ENCODE peak calls at places on chromosomes 2 and 18, in nine cellular contexts. One of them, this sample, is unnamed. For H3K4me1 and H3K27me3, the result is how much of the 10 kb centered on the place peaks cover.

GRCh38 chr2:239315308-239315707 is 85.5 kb downstream of the HDAC4 start:
- DNase-seq in breast epithelium: peak
- DNase-seq in left lung: no peak
- DNase-seq in GM23338: no peak
- DNase-seq in Karpas-422: no peak
- DNase-seq in GM23248: no peak
- DNase-seq in stomach: peak
- DNase-seq in SJSA1: no peak
- DNase-seq in CD8-positive, alpha-beta memory T cell: peak
- DNase-seq in this sample: no peak

GRCh38 chr2:70132244-70133126 is 45.2 kb downstream of the PCBP1 start:
- DNase-seq in GM23338: no peak
- DNase-seq in left lung: no peak
- DNase-seq in GM23248: peak
- DNase-seq in breast epithelium: no peak
- DNase-seq in Karpas-422: peak
- DNase-seq in stomach: peak
- DNase-seq in CD8-positive, alpha-beta memory T cell: peak
- DNase-seq in SJSA1: peak
- DNase-seq in this sample: peak

GRCh38 chr2:45889053-45889452 is 237.6 kb downstream of the PRKCE start:
- DNase-seq in breast epithelium: no peak
- DNase-seq in stomach: no peak
- DNase-seq in CD8-positive, alpha-beta memory T cell: no peak
- DNase-seq in GM23338: peak
- DNase-seq in left lung: no peak
- DNase-seq in SJSA1: no peak
- DNase-seq in Karpas-422: peak
- DNase-seq in GM23248: no peak
- DNase-seq in this sample: no peak

GRCh38 chr2:207465894-207466293 is 63.9 kb upstream of the CREB1 start:
- DNase-seq in left lung: no peak
- DNase-seq in CD8-positive, alpha-beta memory T cell: no peak
- DNase-seq in GM23338: no peak
- DNase-seq in SJSA1: no peak
- DNase-seq in stomach: no peak
- DNase-seq in Karpas-422: no peak
- DNase-seq in GM23248: peak
- DNase-seq in breast epithelium: no peak
- DNase-seq in this sample: no peak

GRCh38 chr2:13193900-13194299 is 477.2 kb downstream of the TRIB2 start:
- DNase-seq in left lung: no peak
- DNase-seq in breast epithelium: no peak
- DNase-seq in GM23248: peak
- DNase-seq in SJSA1: no peak
- DNase-seq in stomach: no peak
- DNase-seq in CD8-positive, alpha-beta memory T cell: no peak
- DNase-seq in GM23338: peak
- DNase-seq in Karpas-422: peak
- DNase-seq in this sample: no peak

GRCh38 chr18:13136056-13136688 is 82.4 kb upstream of the LDLRAD4 start:
- DNase-seq in left lung: peak
- DNase-seq in breast epithelium: no peak
- DNase-seq in GM23338: no peak
- DNase-seq in GM23248: no peak
- DNase-seq in CD8-positive, alpha-beta memory T cell: peak
- DNase-seq in Karpas-422: peak
- DNase-seq in stomach: no peak
- DNase-seq in SJSA1: no peak
- DNase-seq in this sample: peak

GRCh38 chr2:70767699-70768584 is at the start of gene ADD2:
- DNase-seq in GM23338: peak
- DNase-seq in breast epithelium: no peak
- DNase-seq in CD8-positive, alpha-beta memory T cell: no peak
- DNase-seq in GM23248: peak
- DNase-seq in Karpas-422: no peak
- DNase-seq in SJSA1: no peak
- DNase-seq in left lung: peak
- DNase-seq in stomach: no peak
- DNase-seq in this sample: peak

GRCh38 chr18:76476665-76477561 is 18.1 kb downstream of the ZNF516 start:
- DNase-seq in GM23338: no peak
- DNase-seq in CD8-positive, alpha-beta memory T cell: no peak
- DNase-seq in left lung: no peak
- DNase-seq in SJSA1: peak
- DNase-seq in Karpas-422: peak
- DNase-seq in breast epithelium: no peak
- DNase-seq in GM23248: peak
- DNase-seq in stomach: no peak
- DNase-seq in this sample: no peak

GRCh38 chr2:40348665-40349064 is 103.2 kb downstream of the SLC8A1 start:
- DNase-seq in Karpas-422: no peak
- DNase-seq in SJSA1: no peak
- DNase-seq in left lung: no peak
- DNase-seq in breast epithelium: no peak
- DNase-seq in stomach: no peak
- DNase-seq in CD8-positive, alpha-beta memory T cell: no peak
- DNase-seq in GM23338: no peak
- DNase-seq in GM23248: peak
- DNase-seq in this sample: no peak

GRCh38 chr2:149427371-149427770 is 97.0 kb downstream of the LYPD6 start:
- DNase-seq in stomach: no peak
- DNase-seq in GM23248: no peak
- DNase-seq in left lung: no peak
- DNase-seq in Karpas-422: peak
- DNase-seq in GM23338: no peak
- DNase-seq in breast epithelium: no peak
- DNase-seq in SJSA1: no peak
- DNase-seq in CD8-positive, alpha-beta memory T cell: no peak
- DNase-seq in this sample: no peak

GRCh38 chr2:10031886-10032745 is 11.2 kb upstream of the KLF11 start:
- DNase-seq in left lung: peak
- DNase-seq in SJSA1: no peak
- DNase-seq in GM23248: no peak
- DNase-seq in CD8-positive, alpha-beta memory T cell: peak
- DNase-seq in GM23338: no peak
- DNase-seq in stomach: no peak
- DNase-seq in breast epithelium: no peak
- DNase-seq in Karpas-422: no peak
- DNase-seq in this sample: no peak

GRCh38 chr2:37833420-37833819 is 91.7 kb upstream of the RMDN2 start:
- DNase-seq in GM23248: peak
- DNase-seq in Karpas-422: no peak
- DNase-seq in SJSA1: peak
- DNase-seq in CD8-positive, alpha-beta memory T cell: no peak
- DNase-seq in left lung: no peak
- DNase-seq in breast epithelium: no peak
- DNase-seq in GM23338: no peak
- DNase-seq in stomach: no peak
- DNase-seq in this sample: no peak

GRCh38 chr2:69762513-69763494 is 20.9 kb downstream of the ANXA4 start:
- DNase-seq in GM23338: no peak
- DNase-seq in breast epithelium: no peak
- DNase-seq in left lung: no peak
- DNase-seq in GM23248: peak
- DNase-seq in CD8-positive, alpha-beta memory T cell: no peak
- DNase-seq in SJSA1: no peak
- DNase-seq in stomach: peak
- DNase-seq in Karpas-422: no peak
- DNase-seq in this sample: no peak

GRCh38 chr2:150144546-150145305 is 342.7 kb downstream of the RND3 start:
- DNase-seq in CD8-positive, alpha-beta memory T cell: no peak
- DNase-seq in GM23338: no peak
- DNase-seq in breast epithelium: no peak
- DNase-seq in left lung: no peak
- DNase-seq in stomach: no peak
- DNase-seq in SJSA1: no peak
- DNase-seq in GM23248: peak
- DNase-seq in Karpas-422: no peak
- DNase-seq in this sample: no peak

GRCh38 chr2:118716102-118716501 is 131.3 kb downstream of the EN1 start:
- DNase-seq in left lung: no peak
- DNase-seq in stomach: no peak
- DNase-seq in CD8-positive, alpha-beta memory T cell: no peak
- DNase-seq in GM23338: no peak
- DNase-seq in Karpas-422: no peak
- DNase-seq in GM23248: no peak
- DNase-seq in breast epithelium: no peak
- DNase-seq in SJSA1: no peak
- DNase-seq in this sample: no peak

GRCh38 chr2:27729198-27729597 is 42.3 kb upstream of the MRPL33 start:
- DNase-seq in GM23338: no peak
- DNase-seq in CD8-positive, alpha-beta memory T cell: no peak
- DNase-seq in GM23248: no peak
- DNase-seq in SJSA1: no peak
- DNase-seq in left lung: no peak
- DNase-seq in Karpas-422: no peak
- DNase-seq in breast epithelium: no peak
- DNase-seq in stomach: no peak
- DNase-seq in this sample: no peak

GRCh38 chr2:70535573-70535972 is 18.1 kb downstream of the TGFA start:
- DNase-seq in stomach: no peak
- DNase-seq in GM23338: no peak
- DNase-seq in Karpas-422: no peak
- DNase-seq in CD8-positive, alpha-beta memory T cell: no peak
- DNase-seq in SJSA1: no peak
- DNase-seq in GM23248: no peak
- DNase-seq in breast epithelium: no peak
- DNase-seq in left lung: no peak
- DNase-seq in this sample: no peak

GRCh38 chr2:26396734-26397298 is 4.9 kb upstream of the DRC1 start:
- DNase-seq in stomach: no peak
- DNase-seq in left lung: no peak
- DNase-seq in SJSA1: no peak
- DNase-seq in Karpas-422: no peak
- DNase-seq in breast epithelium: no peak
- DNase-seq in GM23338: no peak
- DNase-seq in CD8-positive, alpha-beta memory T cell: no peak
- DNase-seq in GM23248: no peak
- DNase-seq in this sample: peak

DNA sequence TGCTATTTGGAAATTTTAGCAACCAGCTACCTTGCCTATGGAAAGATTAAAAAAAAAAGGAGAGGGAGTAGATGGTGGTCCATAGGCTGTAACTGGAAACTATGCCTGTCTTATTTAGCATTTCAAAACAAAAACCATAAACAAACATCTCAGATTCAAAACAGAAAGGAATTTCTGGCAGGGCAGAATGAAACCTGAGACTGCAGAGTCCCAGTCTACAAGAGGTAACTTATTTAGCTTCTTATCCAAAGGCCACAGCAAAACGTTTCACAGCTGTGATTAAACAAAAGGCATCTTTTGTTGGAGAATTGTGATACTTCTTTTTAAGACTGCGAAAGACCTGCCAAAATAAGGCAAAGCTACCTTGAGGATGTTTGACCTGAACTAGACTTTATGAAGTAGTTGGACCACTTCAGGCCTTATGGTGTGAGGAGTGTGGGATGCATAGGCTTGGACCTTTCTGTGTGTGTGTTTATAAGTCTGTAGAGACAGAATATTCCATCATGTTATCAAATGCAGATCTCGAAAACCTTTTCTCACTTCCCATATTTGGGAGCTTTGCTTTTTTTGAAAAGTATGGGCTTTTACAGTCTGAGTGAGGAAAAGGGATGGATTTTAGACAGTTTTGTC is 11.0 kb downstream of the CRIM1 start:
- DNase-seq in left lung: no peak
- DNase-seq in GM23338: peak
- DNase-seq in GM23248: no peak
- DNase-seq in CD8-positive, alpha-beta memory T cell: no peak
- DNase-seq in stomach: no peak
- DNase-seq in breast epithelium: no peak
- DNase-seq in SJSA1: peak
- DNase-seq in Karpas-422: no peak
- DNase-seq in this sample: no peak
- H3K4me3 ChIP-seq in left lung: no peak
- H3K4me3 ChIP-seq in GM23338: peak
- H3K4me3 ChIP-seq in GM23248: no peak
- H3K4me3 ChIP-seq in CD8-positive, alpha-beta memory T cell: no peak
- H3K4me3 ChIP-seq in stomach: no peak
- H3K4me3 ChIP-seq in breast epithelium: no peak
- H3K4me3 ChIP-seq in SJSA1: no peak
- H3K4me3 ChIP-seq in Karpas-422: no peak
- H3K4me3 ChIP-seq in this sample: no peak

GRCh38 chr2:42133771-42134195 is 35.4 kb upstream of the EML4 start:
- DNase-seq in stomach: no peak
- DNase-seq in left lung: no peak
- DNase-seq in breast epithelium: no peak
- DNase-seq in GM23248: no peak
- DNase-seq in CD8-positive, alpha-beta memory T cell: no peak
- DNase-seq in GM23338: no peak
- DNase-seq in SJSA1: peak
- DNase-seq in Karpas-422: no peak
- DNase-seq in this sample: no peak
- H3K4me1 ChIP-seq in stomach: under half
- H3K4me1 ChIP-seq in left lung: half or more
- H3K4me1 ChIP-seq in breast epithelium: under half
- H3K4me1 ChIP-seq in GM23248: under half
- H3K4me1 ChIP-seq in CD8-positive, alpha-beta memory T cell: half or more
- H3K4me1 ChIP-seq in GM23338: under half
- H3K4me1 ChIP-seq in SJSA1: half or more
- H3K4me1 ChIP-seq in Karpas-422: half or more
- H3K4me1 ChIP-seq in this sample: half or more

DNA sequence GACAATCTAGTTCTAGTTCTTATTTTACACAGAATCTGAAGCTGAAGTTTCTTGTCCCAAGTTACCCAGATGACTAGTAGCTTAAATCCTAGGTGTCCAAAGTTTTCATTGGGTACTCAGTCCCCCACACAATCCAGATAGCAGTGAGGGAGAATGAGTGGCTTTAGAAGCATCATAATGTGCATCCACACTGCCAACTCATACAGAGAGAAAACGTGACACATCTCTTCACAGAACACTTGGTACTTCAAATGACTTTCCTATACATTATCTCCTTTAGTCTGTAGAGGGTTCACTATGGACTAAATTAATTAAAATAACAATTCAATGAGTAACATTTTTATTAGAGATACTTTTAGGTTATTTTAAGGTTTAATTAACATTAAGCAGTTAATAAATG is 45.2 kb downstream of the STRADB start:
- DNase-seq in stomach: no peak
- DNase-seq in left lung: no peak
- DNase-seq in Karpas-422: no peak
- DNase-seq in SJSA1: no peak
- DNase-seq in CD8-positive, alpha-beta memory T cell: no peak
- DNase-seq in GM23338: no peak
- DNase-seq in breast epithelium: no peak
- DNase-seq in GM23248: no peak
- DNase-seq in this sample: no peak
- H3K27me3 ChIP-seq in stomach: under half
- H3K27me3 ChIP-seq in left lung: under half
- H3K27me3 ChIP-seq in Karpas-422: under half
- H3K27me3 ChIP-seq in SJSA1: under half
- H3K27me3 ChIP-seq in CD8-positive, alpha-beta memory T cell: under half
- H3K27me3 ChIP-seq in GM23338: under half
- H3K27me3 ChIP-seq in breast epithelium: under half
- H3K27me3 ChIP-seq in GM23248: under half
- H3K27me3 ChIP-seq in this sample: under half

DNA sequence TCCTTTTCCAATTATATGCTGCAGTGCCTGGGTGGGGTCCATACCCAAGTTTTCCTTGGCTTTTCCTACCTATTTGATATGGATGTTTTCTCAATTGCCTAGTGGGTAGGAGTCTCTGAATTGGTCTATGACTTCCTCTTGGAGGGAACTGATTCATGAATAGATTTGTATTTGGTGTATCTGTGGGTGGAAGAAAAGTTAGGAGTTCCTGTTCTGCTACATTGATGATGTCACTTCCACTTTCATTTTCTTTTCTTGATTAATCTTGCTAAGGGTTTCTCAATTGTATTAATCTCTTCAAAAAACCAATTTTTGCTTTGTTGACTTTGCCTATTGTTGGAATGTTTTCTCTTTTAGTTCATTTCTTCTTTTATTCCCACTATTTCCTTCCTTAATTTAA is 37.4 kb upstream of the SLC9A2 start:
- DNase-seq in CD8-positive, alpha-beta memory T cell: no peak
- DNase-seq in Karpas-422: peak
- DNase-seq in left lung: no peak
- DNase-seq in breast epithelium: no peak
- DNase-seq in stomach: no peak
- DNase-seq in SJSA1: no peak
- DNase-seq in GM23248: no peak
- DNase-seq in GM23338: no peak
- DNase-seq in this sample: no peak
- H3K4me3 ChIP-seq in CD8-positive, alpha-beta memory T cell: no peak
- H3K4me3 ChIP-seq in Karpas-422: no peak
- H3K4me3 ChIP-seq in left lung: no peak
- H3K4me3 ChIP-seq in breast epithelium: no peak
- H3K4me3 ChIP-seq in stomach: no peak
- H3K4me3 ChIP-seq in SJSA1: no peak
- H3K4me3 ChIP-seq in GM23248: no peak
- H3K4me3 ChIP-seq in GM23338: no peak
- H3K4me3 ChIP-seq in this sample: no peak